ENCODE peak calls at places on chromosomes 3 and 15, in nine cellular contexts. One of them, this sample, is unnamed.

GRCh38 chr15:74614744-74615312 is 808 bp upstream of the CLK3 start:
- DNase-seq in GM23248: peak; percentile 91
- DNase-seq in activated T-helper 1 cell treated with anti-CD3 and anti-CD28 coated beads, Interleukin-2, amount 50 U/mL, for 16 hours: peak; percentile 75
- DNase-seq in OCI-LY7: peak; percentile 87
- DNase-seq in C1 segment of cervical spinal cord: peak; percentile 65
- DNase-seq in RWPE2: no peak
- DNase-seq in AG08395: peak; percentile 97
- DNase-seq in left ventricle myocardium inferior: peak; percentile 90
- DNase-seq in COR-L47: peak; percentile 72
- DNase-seq in this sample: peak; percentile 16

GRCh38 chr3:179100652-179101051 is 29.0 kb upstream of the ZMAT3 start:
- DNase-seq in GM23248: peak; percentile 65
- DNase-seq in activated T-helper 1 cell treated with anti-CD3 and anti-CD28 coated beads, Interleukin-2, amount 50 U/mL, for 16 hours: no peak
- DNase-seq in OCI-LY7: no peak
- DNase-seq in C1 segment of cervical spinal cord: no peak
- DNase-seq in RWPE2: no peak
- DNase-seq in AG08395: peak; percentile 15
- DNase-seq in left ventricle myocardium inferior: no peak
- DNase-seq in COR-L47: no peak
- DNase-seq in this sample: peak; percentile 30

GRCh38 chr15:41499109-41499851 is 5.6 kb downstream of the ITPKA start:
- DNase-seq in GM23248: peak; percentile 15
- DNase-seq in activated T-helper 1 cell treated with anti-CD3 and anti-CD28 coated beads, Interleukin-2, amount 50 U/mL, for 16 hours: no peak
- DNase-seq in OCI-LY7: no peak
- DNase-seq in C1 segment of cervical spinal cord: no peak
- DNase-seq in RWPE2: no peak
- DNase-seq in AG08395: no peak
- DNase-seq in left ventricle myocardium inferior: no peak
- DNase-seq in COR-L47: no peak
- DNase-seq in this sample: no peak

GRCh38 chr3:66431494-66431893 is 69.3 kb downstream of the LRIG1 start:
- DNase-seq in GM23248: peak; percentile 85
- DNase-seq in activated T-helper 1 cell treated with anti-CD3 and anti-CD28 coated beads, Interleukin-2, amount 50 U/mL, for 16 hours: no peak
- DNase-seq in OCI-LY7: no peak
- DNase-seq in C1 segment of cervical spinal cord: no peak
- DNase-seq in RWPE2: no peak
- DNase-seq in AG08395: peak; percentile 68
- DNase-seq in left ventricle myocardium inferior: no peak
- DNase-seq in COR-L47: no peak
- DNase-seq in this sample: peak; percentile 77

GRCh38 chr3:54861248-54862067 is 66.4 kb downstream of the LRTM1 start:
- DNase-seq in GM23248: peak; percentile 81
- DNase-seq in activated T-helper 1 cell treated with anti-CD3 and anti-CD28 coated beads, Interleukin-2, amount 50 U/mL, for 16 hours: no peak
- DNase-seq in OCI-LY7: no peak
- DNase-seq in C1 segment of cervical spinal cord: no peak
- DNase-seq in RWPE2: no peak
- DNase-seq in AG08395: peak; percentile 56
- DNase-seq in left ventricle myocardium inferior: peak; percentile 20
- DNase-seq in COR-L47: no peak
- DNase-seq in this sample: no peak

GRCh38 chr3:32778389-32778788 is 39.4 kb upstream of the TRIM71 start:
- DNase-seq in GM23248: no peak
- DNase-seq in activated T-helper 1 cell treated with anti-CD3 and anti-CD28 coated beads, Interleukin-2, amount 50 U/mL, for 16 hours: no peak
- DNase-seq in OCI-LY7: no peak
- DNase-seq in C1 segment of cervical spinal cord: no peak
- DNase-seq in RWPE2: no peak
- DNase-seq in AG08395: no peak
- DNase-seq in left ventricle myocardium inferior: no peak
- DNase-seq in COR-L47: no peak
- DNase-seq in this sample: no peak

GRCh38 chr15:22973286-22973685 is 6.9 kb downstream of the CYFIP1 start:
- DNase-seq in GM23248: no peak
- DNase-seq in activated T-helper 1 cell treated with anti-CD3 and anti-CD28 coated beads, Interleukin-2, amount 50 U/mL, for 16 hours: no peak
- DNase-seq in OCI-LY7: no peak
- DNase-seq in C1 segment of cervical spinal cord: no peak
- DNase-seq in RWPE2: no peak
- DNase-seq in AG08395: no peak
- DNase-seq in left ventricle myocardium inferior: no peak
- DNase-seq in COR-L47: no peak
- DNase-seq in this sample: no peak

GRCh38 chr15:55914446-55914845 is 79.0 kb downstream of the NEDD4 start:
- DNase-seq in GM23248: peak; percentile 39
- DNase-seq in activated T-helper 1 cell treated with anti-CD3 and anti-CD28 coated beads, Interleukin-2, amount 50 U/mL, for 16 hours: no peak
- DNase-seq in OCI-LY7: no peak
- DNase-seq in C1 segment of cervical spinal cord: no peak
- DNase-seq in RWPE2: no peak
- DNase-seq in AG08395: no peak
- DNase-seq in left ventricle myocardium inferior: no peak
- DNase-seq in COR-L47: no peak
- DNase-seq in this sample: no peak

GRCh38 chr3:184031187-184031792 is at the start of gene HTR3D:
- DNase-seq in GM23248: no peak
- DNase-seq in activated T-helper 1 cell treated with anti-CD3 and anti-CD28 coated beads, Interleukin-2, amount 50 U/mL, for 16 hours: no peak
- DNase-seq in OCI-LY7: no peak
- DNase-seq in C1 segment of cervical spinal cord: no peak
- DNase-seq in RWPE2: no peak
- DNase-seq in AG08395: no peak
- DNase-seq in left ventricle myocardium inferior: no peak
- DNase-seq in COR-L47: no peak
- DNase-seq in this sample: peak; percentile 79

GRCh38 chr15:93424131-93424530 is 335.1 kb upstream of the RGMA start:
- DNase-seq in GM23248: no peak
- DNase-seq in activated T-helper 1 cell treated with anti-CD3 and anti-CD28 coated beads, Interleukin-2, amount 50 U/mL, for 16 hours: no peak
- DNase-seq in OCI-LY7: no peak
- DNase-seq in C1 segment of cervical spinal cord: no peak
- DNase-seq in RWPE2: no peak
- DNase-seq in AG08395: no peak
- DNase-seq in left ventricle myocardium inferior: no peak
- DNase-seq in COR-L47: no peak
- DNase-seq in this sample: no peak

GRCh38 chr15:65918936-65919335 is 49.6 kb downstream of the RAB11A start:
- DNase-seq in GM23248: no peak
- DNase-seq in activated T-helper 1 cell treated with anti-CD3 and anti-CD28 coated beads, Interleukin-2, amount 50 U/mL, for 16 hours: no peak
- DNase-seq in OCI-LY7: no peak
- DNase-seq in C1 segment of cervical spinal cord: no peak
- DNase-seq in RWPE2: peak; percentile 38
- DNase-seq in AG08395: no peak
- DNase-seq in left ventricle myocardium inferior: no peak
- DNase-seq in COR-L47: no peak
- DNase-seq in this sample: no peak

GRCh38 chr3:152460936-152461335 is 192.2 kb downstream of the MBNL1 start:
- DNase-seq in GM23248: no peak
- DNase-seq in activated T-helper 1 cell treated with anti-CD3 and anti-CD28 coated beads, Interleukin-2, amount 50 U/mL, for 16 hours: no peak
- DNase-seq in OCI-LY7: no peak
- DNase-seq in C1 segment of cervical spinal cord: no peak
- DNase-seq in RWPE2: no peak
- DNase-seq in AG08395: no peak
- DNase-seq in left ventricle myocardium inferior: no peak
- DNase-seq in COR-L47: no peak
- DNase-seq in this sample: no peak

GRCh38 chr3:45966371-45966780 is 23.1 kb downstream of the CXCR6 start:
- DNase-seq in GM23248: no peak
- DNase-seq in activated T-helper 1 cell treated with anti-CD3 and anti-CD28 coated beads, Interleukin-2, amount 50 U/mL, for 16 hours: no peak
- DNase-seq in OCI-LY7: no peak
- DNase-seq in C1 segment of cervical spinal cord: no peak
- DNase-seq in RWPE2: no peak
- DNase-seq in AG08395: no peak
- DNase-seq in left ventricle myocardium inferior: peak; percentile 42
- DNase-seq in COR-L47: no peak
- DNase-seq in this sample: no peak

GRCh38 chr3:134197681-134198261 is 52.9 kb downstream of the RYK start:
- DNase-seq in GM23248: peak; percentile 83
- DNase-seq in activated T-helper 1 cell treated with anti-CD3 and anti-CD28 coated beads, Interleukin-2, amount 50 U/mL, for 16 hours: no peak
- DNase-seq in OCI-LY7: peak; percentile 56
- DNase-seq in C1 segment of cervical spinal cord: no peak
- DNase-seq in RWPE2: no peak
- DNase-seq in AG08395: peak; percentile 79
- DNase-seq in left ventricle myocardium inferior: no peak
- DNase-seq in COR-L47: peak; percentile 19
- DNase-seq in this sample: peak; percentile 74

GRCh38 chr15:68880382-68880781 is 49.9 kb upstream of the SPESP1 start:
- DNase-seq in GM23248: no peak
- DNase-seq in activated T-helper 1 cell treated with anti-CD3 and anti-CD28 coated beads, Interleukin-2, amount 50 U/mL, for 16 hours: no peak
- DNase-seq in OCI-LY7: no peak
- DNase-seq in C1 segment of cervical spinal cord: no peak
- DNase-seq in RWPE2: no peak
- DNase-seq in AG08395: no peak
- DNase-seq in left ventricle myocardium inferior: no peak
- DNase-seq in COR-L47: no peak
- DNase-seq in this sample: no peak

GRCh38 chr3:129829640-129830039 is 63.9 kb downstream of the TMCC1 start:
- DNase-seq in GM23248: peak; percentile 94
- DNase-seq in activated T-helper 1 cell treated with anti-CD3 and anti-CD28 coated beads, Interleukin-2, amount 50 U/mL, for 16 hours: no peak
- DNase-seq in OCI-LY7: peak; percentile 74
- DNase-seq in C1 segment of cervical spinal cord: no peak
- DNase-seq in RWPE2: no peak
- DNase-seq in AG08395: peak; percentile 79
- DNase-seq in left ventricle myocardium inferior: peak; percentile 25
- DNase-seq in COR-L47: peak; percentile 77
- DNase-seq in this sample: peak; percentile 93

GRCh38 chr3:133457465-133458067 is 57.7 kb downstream of the BFSP2 start:
- DNase-seq in GM23248: no peak
- DNase-seq in activated T-helper 1 cell treated with anti-CD3 and anti-CD28 coated beads, Interleukin-2, amount 50 U/mL, for 16 hours: no peak
- DNase-seq in OCI-LY7: peak; percentile 64
- DNase-seq in C1 segment of cervical spinal cord: no peak
- DNase-seq in RWPE2: no peak
- DNase-seq in AG08395: no peak
- DNase-seq in left ventricle myocardium inferior: no peak
- DNase-seq in COR-L47: no peak
- DNase-seq in this sample: no peak

GRCh38 chr15:49686626-49687025 is 65.8 kb downstream of the DTWD1 start:
- DNase-seq in GM23248: peak; percentile 21
- DNase-seq in activated T-helper 1 cell treated with anti-CD3 and anti-CD28 coated beads, Interleukin-2, amount 50 U/mL, for 16 hours: no peak
- DNase-seq in OCI-LY7: no peak
- DNase-seq in C1 segment of cervical spinal cord: no peak
- DNase-seq in RWPE2: no peak
- DNase-seq in AG08395: peak; percentile 7
- DNase-seq in left ventricle myocardium inferior: no peak
- DNase-seq in COR-L47: no peak
- DNase-seq in this sample: peak; percentile 68

GRCh38 chr15:68536331-68537095 is 42.3 kb upstream of the CORO2B start:
- DNase-seq in GM23248: peak; percentile 96
- DNase-seq in activated T-helper 1 cell treated with anti-CD3 and anti-CD28 coated beads, Interleukin-2, amount 50 U/mL, for 16 hours: no peak
- DNase-seq in OCI-LY7: no peak
- DNase-seq in C1 segment of cervical spinal cord: no peak
- DNase-seq in RWPE2: no peak
- DNase-seq in AG08395: peak; percentile 86
- DNase-seq in left ventricle myocardium inferior: no peak
- DNase-seq in COR-L47: no peak
- DNase-seq in this sample: peak; percentile 82

GRCh38 chr15:43070893-43071292 is 34.9 kb downstream of the UBR1 start:
- DNase-seq in GM23248: no peak
- DNase-seq in activated T-helper 1 cell treated with anti-CD3 and anti-CD28 coated beads, Interleukin-2, amount 50 U/mL, for 16 hours: no peak
- DNase-seq in OCI-LY7: no peak
- DNase-seq in C1 segment of cervical spinal cord: no peak
- DNase-seq in RWPE2: no peak
- DNase-seq in AG08395: no peak
- DNase-seq in left ventricle myocardium inferior: no peak
- DNase-seq in COR-L47: no peak
- DNase-seq in this sample: no peak

GRCh38 chr3:16897254-16897926 is 12.6 kb downstream of the PLCL2 start:
- DNase-seq in GM23248: no peak
- DNase-seq in activated T-helper 1 cell treated with anti-CD3 and anti-CD28 coated beads, Interleukin-2, amount 50 U/mL, for 16 hours: no peak
- DNase-seq in OCI-LY7: peak; percentile 91
- DNase-seq in C1 segment of cervical spinal cord: no peak
- DNase-seq in RWPE2: no peak
- DNase-seq in AG08395: peak; percentile 24
- DNase-seq in left ventricle myocardium inferior: no peak
- DNase-seq in COR-L47: no peak
- DNase-seq in this sample: peak; percentile 52

GRCh38 chr3:158801200-158801599 is 654 bp upstream of the MFSD1 start:
- DNase-seq in GM23248: peak; percentile 38
- DNase-seq in activated T-helper 1 cell treated with anti-CD3 and anti-CD28 coated beads, Interleukin-2, amount 50 U/mL, for 16 hours: no peak
- DNase-seq in OCI-LY7: no peak
- DNase-seq in C1 segment of cervical spinal cord: no peak
- DNase-seq in RWPE2: no peak
- DNase-seq in AG08395: no peak
- DNase-seq in left ventricle myocardium inferior: no peak
- DNase-seq in COR-L47: no peak
- DNase-seq in this sample: peak; percentile 31

GRCh38 chr3:49906004-49906860 is 2.6 kb upstream of the MST1R start:
- DNase-seq in GM23248: peak; percentile 67
- DNase-seq in activated T-helper 1 cell treated with anti-CD3 and anti-CD28 coated beads, Interleukin-2, amount 50 U/mL, for 16 hours: peak; percentile 11
- DNase-seq in OCI-LY7: peak; percentile 57
- DNase-seq in C1 segment of cervical spinal cord: no peak
- DNase-seq in RWPE2: no peak
- DNase-seq in AG08395: peak; percentile 83
- DNase-seq in left ventricle myocardium inferior: peak; percentile 36
- DNase-seq in COR-L47: peak; percentile 25
- DNase-seq in this sample: peak; percentile 35

GRCh38 chr15:78393137-78393536 is 44.9 kb upstream of the IREB2 start:
- DNase-seq in GM23248: no peak
- DNase-seq in activated T-helper 1 cell treated with anti-CD3 and anti-CD28 coated beads, Interleukin-2, amount 50 U/mL, for 16 hours: no peak
- DNase-seq in OCI-LY7: no peak
- DNase-seq in C1 segment of cervical spinal cord: no peak
- DNase-seq in RWPE2: no peak
- DNase-seq in AG08395: no peak
- DNase-seq in left ventricle myocardium inferior: no peak
- DNase-seq in COR-L47: no peak
- DNase-seq in this sample: no peak

GRCh38 chr3:66592927-66593625 is 92.3 kb upstream of the LRIG1 start:
- DNase-seq in GM23248: no peak
- DNase-seq in activated T-helper 1 cell treated with anti-CD3 and anti-CD28 coated beads, Interleukin-2, amount 50 U/mL, for 16 hours: no peak
- DNase-seq in OCI-LY7: no peak
- DNase-seq in C1 segment of cervical spinal cord: no peak
- DNase-seq in RWPE2: no peak
- DNase-seq in AG08395: no peak
- DNase-seq in left ventricle myocardium inferior: no peak
- DNase-seq in COR-L47: no peak
- DNase-seq in this sample: no peak

GRCh38 chr3:45890405-45890804 is 4.1 kb downstream of the CCR9 start:
- DNase-seq in GM23248: no peak
- DNase-seq in activated T-helper 1 cell treated with anti-CD3 and anti-CD28 coated beads, Interleukin-2, amount 50 U/mL, for 16 hours: no peak
- DNase-seq in OCI-LY7: peak; percentile 25
- DNase-seq in C1 segment of cervical spinal cord: no peak
- DNase-seq in RWPE2: no peak
- DNase-seq in AG08395: no peak
- DNase-seq in left ventricle myocardium inferior: no peak
- DNase-seq in COR-L47: no peak
- DNase-seq in this sample: peak; percentile 66

GRCh38 chr15:35697549-35698299 is 151.8 kb upstream of the DPH6 start:
- DNase-seq in GM23248: peak; percentile 35
- DNase-seq in activated T-helper 1 cell treated with anti-CD3 and anti-CD28 coated beads, Interleukin-2, amount 50 U/mL, for 16 hours: no peak
- DNase-seq in OCI-LY7: no peak
- DNase-seq in C1 segment of cervical spinal cord: no peak
- DNase-seq in RWPE2: no peak
- DNase-seq in AG08395: peak; percentile 49
- DNase-seq in left ventricle myocardium inferior: no peak
- DNase-seq in COR-L47: peak; percentile 7
- DNase-seq in this sample: peak; percentile 70

GRCh38 chr3:100463002-100463401 is 29.4 kb upstream of the TMEM45A start:
- DNase-seq in GM23248: peak; percentile 84
- DNase-seq in activated T-helper 1 cell treated with anti-CD3 and anti-CD28 coated beads, Interleukin-2, amount 50 U/mL, for 16 hours: no peak
- DNase-seq in OCI-LY7: peak; percentile 49
- DNase-seq in C1 segment of cervical spinal cord: no peak
- DNase-seq in RWPE2: no peak
- DNase-seq in AG08395: peak; percentile 76
- DNase-seq in left ventricle myocardium inferior: no peak
- DNase-seq in COR-L47: peak; percentile 54
- DNase-seq in this sample: peak; percentile 65

GRCh38 chr3:66931286-66931685 is 66.8 kb upstream of the KBTBD8 start:
- DNase-seq in GM23248: no peak
- DNase-seq in activated T-helper 1 cell treated with anti-CD3 and anti-CD28 coated beads, Interleukin-2, amount 50 U/mL, for 16 hours: no peak
- DNase-seq in OCI-LY7: no peak
- DNase-seq in C1 segment of cervical spinal cord: no peak
- DNase-seq in RWPE2: no peak
- DNase-seq in AG08395: no peak
- DNase-seq in left ventricle myocardium inferior: no peak
- DNase-seq in COR-L47: no peak
- DNase-seq in this sample: no peak

GRCh38 chr15:99438222-99438592 is 127.6 kb upstream of the MEF2A start:
- DNase-seq in GM23248: no peak
- DNase-seq in activated T-helper 1 cell treated with anti-CD3 and anti-CD28 coated beads, Interleukin-2, amount 50 U/mL, for 16 hours: no peak
- DNase-seq in OCI-LY7: no peak
- DNase-seq in C1 segment of cervical spinal cord: no peak
- DNase-seq in RWPE2: peak; percentile 52
- DNase-seq in AG08395: no peak
- DNase-seq in left ventricle myocardium inferior: no peak
- DNase-seq in COR-L47: no peak
- DNase-seq in this sample: no peak

GRCh38 chr15:64844576-64845140 is 2.9 kb downstream of the PLEKHO2 start:
- DNase-seq in GM23248: peak; percentile 45
- DNase-seq in activated T-helper 1 cell treated with anti-CD3 and anti-CD28 coated beads, Interleukin-2, amount 50 U/mL, for 16 hours: no peak
- DNase-seq in OCI-LY7: peak; percentile 56
- DNase-seq in C1 segment of cervical spinal cord: no peak
- DNase-seq in RWPE2: no peak
- DNase-seq in AG08395: no peak
- DNase-seq in left ventricle myocardium inferior: no peak
- DNase-seq in COR-L47: no peak
- DNase-seq in this sample: no peak

This sample was measured in renal cortical epithelial cell.